ENCODE peak calls at places on chromosomes 5 and 9, in eight cellular contexts. One of them, this sample, is unnamed.

GRCh38 chr5:6307304-6307703 is 71.0 kb downstream of the MED10 start:
- DNase-seq in fibroblast of the aortic adventitia: no peak
- DNase-seq in adrenal gland: no peak
- DNase-seq in type B pancreatic cell: no peak
- DNase-seq in tibial artery: no peak
- DNase-seq in psoas muscle: no peak
- DNase-seq in CD8-positive, alpha-beta T cell: no peak
- DNase-seq in fibroblast of villous mesenchyme: no peak
- DNase-seq in this sample: no peak

GRCh38 chr9:133946840-133947486 is 45.2 kb downstream of the VAV2 start:
- DNase-seq in CD8-positive, alpha-beta T cell: no peak
- DNase-seq in type B pancreatic cell: no peak
- DNase-seq in fibroblast of the aortic adventitia: no peak
- DNase-seq in tibial artery: no peak
- DNase-seq in psoas muscle: peak
- DNase-seq in fibroblast of villous mesenchyme: no peak
- DNase-seq in adrenal gland: no peak
- DNase-seq in this sample: no peak

GRCh38 chr5:72346396-72346795 is 26.2 kb downstream of the PTCD2 start:
- DNase-seq in tibial artery: no peak
- DNase-seq in CD8-positive, alpha-beta T cell: no peak
- DNase-seq in fibroblast of the aortic adventitia: no peak
- DNase-seq in fibroblast of villous mesenchyme: no peak
- DNase-seq in psoas muscle: no peak
- DNase-seq in type B pancreatic cell: no peak
- DNase-seq in adrenal gland: no peak
- DNase-seq in this sample: no peak

GRCh38 chr9:30932226-30932625 is 1452.2 kb upstream of the ACO1 start:
- DNase-seq in psoas muscle: no peak
- DNase-seq in type B pancreatic cell: no peak
- DNase-seq in fibroblast of the aortic adventitia: no peak
- DNase-seq in tibial artery: no peak
- DNase-seq in adrenal gland: no peak
- DNase-seq in CD8-positive, alpha-beta T cell: no peak
- DNase-seq in fibroblast of villous mesenchyme: peak
- DNase-seq in this sample: no peak

GRCh38 chr9:136273244-136273865 is 27.7 kb upstream of the QSOX2 start:
- DNase-seq in adrenal gland: no peak
- DNase-seq in fibroblast of villous mesenchyme: no peak
- DNase-seq in CD8-positive, alpha-beta T cell: no peak
- DNase-seq in type B pancreatic cell: no peak
- DNase-seq in tibial artery: no peak
- DNase-seq in psoas muscle: no peak
- DNase-seq in fibroblast of the aortic adventitia: no peak
- DNase-seq in this sample: no peak

GRCh38 chr9:123361086-123361730 is 5.2 kb downstream of the CRB2 start:
- DNase-seq in adrenal gland: no peak
- DNase-seq in fibroblast of villous mesenchyme: no peak
- DNase-seq in psoas muscle: no peak
- DNase-seq in tibial artery: no peak
- DNase-seq in fibroblast of the aortic adventitia: no peak
- DNase-seq in CD8-positive, alpha-beta T cell: no peak
- DNase-seq in type B pancreatic cell: no peak
- DNase-seq in this sample: no peak

GRCh38 chr5:113487411-113487778 is 858 bp downstream of the MCC start:
- DNase-seq in fibroblast of villous mesenchyme: no peak
- DNase-seq in psoas muscle: no peak
- DNase-seq in tibial artery: no peak
- DNase-seq in fibroblast of the aortic adventitia: peak
- DNase-seq in type B pancreatic cell: no peak
- DNase-seq in adrenal gland: no peak
- DNase-seq in CD8-positive, alpha-beta T cell: no peak
- DNase-seq in this sample: no peak

GRCh38 chr5:122895141-122895540 is 49.7 kb downstream of the SNX24 start:
- DNase-seq in psoas muscle: no peak
- DNase-seq in tibial artery: no peak
- DNase-seq in type B pancreatic cell: no peak
- DNase-seq in fibroblast of the aortic adventitia: no peak
- DNase-seq in fibroblast of villous mesenchyme: no peak
- DNase-seq in CD8-positive, alpha-beta T cell: no peak
- DNase-seq in adrenal gland: no peak
- DNase-seq in this sample: no peak

GRCh38 chr9:86288501-86288900 is 6.2 kb upstream of the ISCA1 start:
- DNase-seq in psoas muscle: no peak
- DNase-seq in tibial artery: no peak
- DNase-seq in fibroblast of the aortic adventitia: no peak
- DNase-seq in adrenal gland: no peak
- DNase-seq in type B pancreatic cell: no peak
- DNase-seq in fibroblast of villous mesenchyme: no peak
- DNase-seq in CD8-positive, alpha-beta T cell: no peak
- DNase-seq in this sample: no peak

GRCh38 chr5:171848487-171848886 is 62.9 kb downstream of the SMIM23 start:
- DNase-seq in fibroblast of villous mesenchyme: no peak
- DNase-seq in tibial artery: no peak
- DNase-seq in type B pancreatic cell: no peak
- DNase-seq in fibroblast of the aortic adventitia: no peak
- DNase-seq in psoas muscle: no peak
- DNase-seq in adrenal gland: no peak
- DNase-seq in CD8-positive, alpha-beta T cell: no peak
- DNase-seq in this sample: no peak

GRCh38 chr5:171845040-171845439 is 59.4 kb downstream of the SMIM23 start:
- DNase-seq in adrenal gland: no peak
- DNase-seq in CD8-positive, alpha-beta T cell: no peak
- DNase-seq in type B pancreatic cell: no peak
- DNase-seq in fibroblast of villous mesenchyme: no peak
- DNase-seq in tibial artery: no peak
- DNase-seq in fibroblast of the aortic adventitia: no peak
- DNase-seq in psoas muscle: no peak
- DNase-seq in this sample: no peak

GRCh38 chr5:171848006-171848405 is 62.4 kb downstream of the SMIM23 start:
- DNase-seq in CD8-positive, alpha-beta T cell: no peak
- DNase-seq in fibroblast of the aortic adventitia: no peak
- DNase-seq in fibroblast of villous mesenchyme: no peak
- DNase-seq in adrenal gland: no peak
- DNase-seq in type B pancreatic cell: no peak
- DNase-seq in tibial artery: no peak
- DNase-seq in psoas muscle: no peak
- DNase-seq in this sample: no peak

GRCh38 chr5:171847026-171847425 is 61.4 kb downstream of the SMIM23 start:
- DNase-seq in CD8-positive, alpha-beta T cell: no peak
- DNase-seq in fibroblast of villous mesenchyme: no peak
- DNase-seq in type B pancreatic cell: no peak
- DNase-seq in psoas muscle: no peak
- DNase-seq in tibial artery: no peak
- DNase-seq in adrenal gland: no peak
- DNase-seq in fibroblast of the aortic adventitia: no peak
- DNase-seq in this sample: no peak

DNA sequence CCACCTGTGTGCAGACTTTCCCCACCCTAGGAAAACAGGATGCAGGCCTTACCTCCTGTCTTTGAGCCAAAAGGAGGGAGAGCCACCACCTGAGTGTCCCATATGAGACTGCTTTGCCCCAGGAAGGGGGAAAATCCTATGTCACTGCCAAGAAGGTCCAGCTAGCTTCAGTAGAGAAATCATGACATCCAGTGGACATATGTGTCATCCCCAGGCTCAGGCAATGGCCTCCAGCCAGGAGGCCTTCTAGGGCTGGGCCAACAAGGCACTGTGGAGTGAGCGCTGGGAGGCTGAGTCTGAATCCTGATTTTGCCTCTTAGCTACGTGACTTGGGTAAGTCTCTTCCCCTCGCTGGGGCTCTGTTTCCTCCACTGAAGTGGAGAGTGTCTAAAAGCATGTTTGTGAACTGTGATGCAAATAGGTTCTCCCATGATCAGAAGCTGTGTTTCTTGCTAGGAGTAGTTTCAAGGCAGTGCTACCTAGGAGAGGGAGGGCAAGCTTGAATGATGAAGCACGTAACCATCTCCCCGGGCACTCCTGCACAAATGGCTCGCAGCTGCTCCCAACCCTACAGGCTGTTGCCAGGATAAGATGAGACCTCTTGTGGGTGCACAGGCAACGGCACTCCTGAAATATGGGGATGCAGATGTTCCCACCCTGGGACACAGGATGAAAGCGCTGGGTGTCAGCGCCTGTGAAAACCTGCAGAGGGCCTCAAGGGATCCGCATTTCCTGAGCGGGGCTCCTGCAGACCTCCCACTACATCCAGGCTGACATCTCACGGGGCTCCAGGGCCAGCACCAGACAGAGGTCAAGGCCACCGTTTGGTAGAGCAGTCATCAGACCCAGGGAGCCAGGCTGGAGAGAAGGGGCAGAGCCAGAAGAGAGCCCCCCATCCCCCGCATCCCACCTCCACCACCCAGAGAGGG is 60.5 kb downstream of the SMIM23 start:
- DNase-seq in adrenal gland: no peak
- DNase-seq in CD8-positive, alpha-beta T cell: no peak
- DNase-seq in fibroblast of the aortic adventitia: peak
- DNase-seq in tibial artery: peak
- DNase-seq in type B pancreatic cell: no peak
- DNase-seq in psoas muscle: peak
- DNase-seq in fibroblast of villous mesenchyme: no peak
- DNase-seq in this sample: no peak
- TF ChIP-seq CTCF in adrenal gland: no peak
- TF ChIP-seq CTCF in CD8-positive, alpha-beta T cell: no peak
- TF ChIP-seq CTCF in fibroblast of the aortic adventitia: no peak
- TF ChIP-seq CTCF in tibial artery: no peak
- TF ChIP-seq CTCF in type B pancreatic cell: peak
- TF ChIP-seq CTCF in psoas muscle: no peak
- TF ChIP-seq CTCF in fibroblast of villous mesenchyme: no peak
- TF ChIP-seq CTCF in this sample: no peak

DNA sequence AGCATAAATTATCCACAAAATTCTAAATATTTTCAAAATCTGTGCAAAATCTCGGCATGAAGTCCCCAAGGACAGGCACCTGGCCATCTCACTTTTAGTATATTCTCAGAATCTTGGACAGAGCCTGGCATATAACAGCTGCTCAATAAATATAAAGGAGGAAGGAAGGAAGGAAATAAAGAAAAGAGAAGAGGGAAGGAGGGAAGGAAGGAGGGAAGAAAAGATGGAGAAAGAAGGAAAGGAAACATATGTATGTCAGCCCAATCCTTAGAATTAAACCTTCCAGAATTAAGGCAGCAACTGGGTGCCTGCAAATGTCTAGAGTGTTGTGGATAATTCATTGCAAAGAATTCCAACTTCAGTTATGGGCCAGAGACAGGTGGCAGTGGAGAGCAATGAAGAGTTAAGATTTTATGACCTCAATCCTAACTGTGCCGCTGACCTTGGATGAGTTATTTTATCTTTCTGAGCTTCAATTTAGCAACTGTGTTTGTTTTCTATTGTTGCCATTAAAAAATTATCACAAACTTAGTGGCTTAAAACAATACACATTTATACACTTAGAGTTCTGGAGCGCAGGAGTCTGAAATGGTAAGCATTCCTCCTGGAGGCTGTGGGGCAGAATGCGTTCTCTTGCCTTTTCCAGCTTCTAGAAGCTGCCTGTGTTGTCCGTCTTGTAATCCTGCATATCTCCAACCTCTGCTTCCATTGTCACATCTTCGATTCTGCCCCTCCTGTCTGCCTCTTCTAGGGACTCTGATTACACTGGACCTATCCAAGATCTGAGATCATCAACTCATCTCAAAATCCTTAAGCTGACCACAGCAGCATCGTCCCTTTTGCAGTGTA is 200.8 kb upstream of the MSX2 start:
- DNase-seq in tibial artery: no peak
- DNase-seq in type B pancreatic cell: no peak
- DNase-seq in CD8-positive, alpha-beta T cell: no peak
- DNase-seq in psoas muscle: no peak
- DNase-seq in adrenal gland: no peak
- DNase-seq in fibroblast of villous mesenchyme: no peak
- DNase-seq in fibroblast of the aortic adventitia: no peak
- DNase-seq in this sample: no peak
- TF ChIP-seq CTCF in tibial artery: no peak
- TF ChIP-seq CTCF in type B pancreatic cell: peak
- TF ChIP-seq CTCF in CD8-positive, alpha-beta T cell: no peak
- TF ChIP-seq CTCF in psoas muscle: no peak
- TF ChIP-seq CTCF in adrenal gland: peak
- TF ChIP-seq CTCF in fibroblast of villous mesenchyme: peak
- TF ChIP-seq CTCF in fibroblast of the aortic adventitia: no peak
- TF ChIP-seq CTCF in this sample: no peak

DNA sequence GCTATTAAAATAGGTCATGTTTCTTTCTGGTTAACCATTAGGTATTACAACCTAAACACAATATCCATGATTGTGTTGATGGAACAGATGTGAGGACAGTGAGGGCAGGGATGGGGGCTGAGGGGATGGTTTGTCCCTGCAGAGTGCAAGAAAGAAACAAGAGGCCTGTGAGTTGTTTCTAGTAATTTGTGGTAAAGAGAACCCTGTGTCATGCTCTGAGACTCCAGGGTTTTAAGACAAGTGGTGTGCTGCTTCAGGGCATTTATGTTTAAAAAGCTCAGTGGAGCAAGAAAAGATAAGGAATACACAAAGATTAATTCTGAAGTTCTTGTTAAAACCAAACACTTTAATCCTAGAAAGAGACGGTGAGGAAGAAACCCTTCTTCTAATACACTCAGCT is 656.5 kb downstream of the TLE1 start:
- DNase-seq in fibroblast of villous mesenchyme: peak
- DNase-seq in fibroblast of the aortic adventitia: peak
- DNase-seq in CD8-positive, alpha-beta T cell: no peak
- DNase-seq in adrenal gland: no peak
- DNase-seq in psoas muscle: no peak
- DNase-seq in type B pancreatic cell: no peak
- DNase-seq in tibial artery: no peak
- DNase-seq in this sample: no peak
- TF ChIP-seq CTCF in fibroblast of villous mesenchyme: no peak
- TF ChIP-seq CTCF in fibroblast of the aortic adventitia: no peak
- TF ChIP-seq CTCF in CD8-positive, alpha-beta T cell: no peak
- TF ChIP-seq CTCF in adrenal gland: no peak
- TF ChIP-seq CTCF in psoas muscle: no peak
- TF ChIP-seq CTCF in type B pancreatic cell: no peak
- TF ChIP-seq CTCF in tibial artery: no peak
- TF ChIP-seq CTCF in this sample: no peak

DNA sequence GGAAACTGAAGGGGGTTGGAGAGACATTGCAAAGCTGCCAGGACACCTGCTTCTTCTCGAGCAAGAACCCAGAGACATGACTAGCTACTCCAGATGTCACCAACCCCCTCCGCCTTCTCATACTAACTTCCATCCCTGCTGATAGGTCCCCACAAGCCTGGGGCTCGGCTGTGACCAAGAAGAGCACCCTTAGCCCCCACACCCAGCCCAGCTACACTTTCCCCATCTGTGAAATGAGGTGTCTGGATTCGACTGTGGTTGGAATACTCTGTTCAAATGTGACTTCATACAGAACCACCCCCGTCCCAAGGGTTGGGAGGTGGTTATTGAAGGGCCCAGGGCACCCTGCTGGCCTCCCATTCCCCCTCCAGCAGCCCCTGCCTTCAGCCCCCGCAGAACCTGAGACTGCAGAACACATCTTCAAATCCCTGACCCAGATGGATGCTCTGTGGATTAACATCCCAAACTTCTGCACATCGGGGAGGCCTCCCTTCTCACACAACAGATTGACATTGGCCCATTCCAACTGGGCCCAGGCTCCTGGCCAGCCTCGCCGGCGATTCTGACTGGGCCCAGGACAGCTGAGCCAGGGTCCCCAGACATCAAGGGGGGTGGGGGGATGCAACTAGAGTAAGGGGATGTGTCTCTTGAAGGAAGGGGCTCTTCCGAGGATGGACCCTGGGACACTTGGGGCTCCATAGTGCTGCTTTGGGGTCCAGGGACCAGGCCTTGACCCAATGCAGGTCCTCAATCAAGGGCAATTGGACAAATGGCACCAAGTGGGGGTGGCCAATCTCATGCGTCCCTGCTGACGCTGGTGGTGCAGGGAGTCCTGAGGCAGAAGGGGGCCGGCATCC is 21.7 kb upstream of the FIBCD1 start:
- DNase-seq in fibroblast of the aortic adventitia: no peak
- DNase-seq in adrenal gland: no peak
- DNase-seq in CD8-positive, alpha-beta T cell: no peak
- DNase-seq in psoas muscle: no peak
- DNase-seq in fibroblast of villous mesenchyme: no peak
- DNase-seq in type B pancreatic cell: no peak
- DNase-seq in tibial artery: no peak
- DNase-seq in this sample: no peak
- TF ChIP-seq CTCF in fibroblast of the aortic adventitia: no peak
- TF ChIP-seq CTCF in adrenal gland: no peak
- TF ChIP-seq CTCF in CD8-positive, alpha-beta T cell: no peak
- TF ChIP-seq CTCF in psoas muscle: no peak
- TF ChIP-seq CTCF in fibroblast of villous mesenchyme: no peak
- TF ChIP-seq CTCF in type B pancreatic cell: no peak
- TF ChIP-seq CTCF in tibial artery: no peak
- TF ChIP-seq CTCF in this sample: no peak

This sample was measured in omental fat pad.